ENCODE peak calls at places on chromosomes 12 and 14, in six cellular contexts. M is RWPE1; X is CD4-positive, alpha-beta memory T cell; J is activated CD4-positive, alpha-beta memory T cell treated with anti-CD3 and anti-CD28 coated beads, Interleukin-2, amount 10 ng/mL, durations not matched to agents 7 days and 5 days; E is caudate nucleus; P is activated T-helper 1 cell treated with anti-CD3 and anti-CD28 coated beads, Interleukin-12 subunit alpha, Interleukin-12 subunit beta, Interleukin-2, Interleukin-4 antibody, amounts not matched to agents 30 ng/mL and 10 ng/mL and 1 ng/mL, durations not matched to agents 14 hours and 24 hours and 36 hours. C is an unnamed sample.

GRCh38 chr12:91729543-91729942 is 416.1 kb downstream of the BTG1 start:
- DNase-seq in M (no peak), E (no peak), X (no peak), P (no peak), J (no peak), C (no peak)

GRCh38 chr14:75003250-75004027 is 718 bp downstream of the EIF2B2 start:
- DNase-seq in M (no peak), J (peak), P (no peak), E (no peak), X (peak), C (no peak)

GRCh38 chr12:85779768-85780167 is 56.4 kb downstream of the RASSF9 start:
- DNase-seq in J (no peak), M (no peak), P (no peak), X (no peak), E (no peak), C (no peak)

GRCh38 chr12:124188059-124188458 is 106.8 kb upstream of the RFLNA start:
- DNase-seq in P (no peak), E (no peak), J (no peak), M (no peak), X (no peak), C (no peak)

GRCh38 chr14:37708481-37708880 is 113.1 kb downstream of the TTC6 start:
- DNase-seq in M (no peak), X (no peak), P (no peak), J (no peak), E (no peak), C (no peak)

GRCh38 chr12:25311501-25311900 is 60.8 kb upstream of the KRAS start:
- DNase-seq in J (no peak), M (no peak), X (no peak), P (no peak), E (no peak), C (no peak)

GRCh38 chr12:64009321-64010068 is 165.0 kb downstream of the SRGAP1 start:
- DNase-seq in E (no peak), P (no peak), M (no peak), J (no peak), X (no peak), C (no peak)

GRCh38 chr14:64112859-64113258 is 181.3 kb downstream of the ESR2 start:
- DNase-seq in E (no peak), J (no peak), X (no peak), P (no peak), M (peak), C (no peak)

GRCh38 chr12:12837025-12837872 is 24.1 kb downstream of the DDX47 start:
- DNase-seq in E (no peak), X (peak), J (peak), P (no peak), M (peak), C (no peak)

GRCh38 chr12:117622087-117622486 is 260.7 kb upstream of the NOS1 start:
- DNase-seq in E (no peak), P (no peak), M (no peak), X (no peak), J (no peak), C (no peak)

GRCh38 chr14:30210630-30211029 is 283.0 kb upstream of the PRKD1 start:
- DNase-seq in P (no peak), M (no peak), J (no peak), E (no peak), X (no peak), C (no peak)

GRCh38 chr12:54603173-54603814 is 14.8 kb upstream of the PPP1R1A start:
- DNase-seq in J (peak), M (peak), E (peak), P (peak), X (peak), C (peak)

GRCh38 chr12:105417732-105418131 is 87.2 kb downstream of the C12orf75 start:
- DNase-seq in X (no peak), J (no peak), P (no peak), M (no peak), E (no peak), C (no peak)